ENCODE peak calls at places on chromosomes 1 and 21, in six cellular contexts. G is A549, X is GM12878, F is sigmoid colon, O is K562, A is tibial nerve. T is an unnamed sample.

GRCh38 chr1:113109908-113110554 is 37.0 kb downstream of the LRIG2 start:
- DNase-seq in F (no peak), A (peak), X (no peak), G (peak), O (peak), T (peak)

GRCh38 chr1:9331558-9332346 is 39.1 kb downstream of the SPSB1 start:
- DNase-seq in X (no peak), G (peak), F (no peak), A (no peak), O (no peak), T (no peak)

GRCh38 chr1:233328661-233329498 is 1.4 kb downstream of the MAP3K21 start:
- DNase-seq in X (no peak), O (no peak), G (peak), A (no peak), F (no peak), T (no peak)

GRCh38 chr21:26116456-26117011 is 54.0 kb downstream of the APP start:
- DNase-seq in O (no peak), A (no peak), G (no peak), F (no peak), X (no peak), T (no peak)

GRCh38 chr1:204103121-204103741 is 30.3 kb downstream of the SOX13 start:
- DNase-seq in X (no peak), F (no peak), A (no peak), O (no peak), G (no peak), T (no peak)

GRCh38 chr21:32096411-32096810 is 182.4 kb downstream of the MIS18A start:
- DNase-seq in A (no peak), X (no peak), O (peak), G (peak), F (no peak), T (no peak)

GRCh38 chr1:204268101-204268500 is 54.3 kb upstream of the GOLT1A start:
- DNase-seq in X (no peak), A (no peak), G (no peak), O (no peak), F (no peak), T (no peak)

GRCh38 chr1:18646091-18646775 is 15.6 kb downstream of the PAX7 start:
- DNase-seq in A (no peak), X (no peak), O (no peak), G (no peak), F (no peak), T (no peak)

GRCh38 chr1:172556461-172556860 is 23.5 kb downstream of the SUCO start:
- DNase-seq in X (no peak), A (no peak), G (no peak), F (no peak), O (no peak), T (no peak)

GRCh38 chr1:4655674-4656532 is 1.5 kb downstream of the AJAP1 start:
- DNase-seq in O (peak), X (no peak), G (peak), A (peak), F (peak), T (peak)

GRCh38 chr1:113372546-113372945 is 17.8 kb upstream of the MAGI3 start:
- DNase-seq in G (no peak), F (no peak), X (no peak), A (no peak), O (no peak), T (no peak)

GRCh38 chr1:42195841-42196240 is 31.3 kb upstream of the GUCA2A start:
- DNase-seq in F (no peak), O (no peak), A (no peak), X (no peak), G (no peak), T (no peak)

GRCh38 chr1:25805863-25806225 is 5.9 kb downstream of the SELENON start:
- DNase-seq in A (no peak), O (no peak), X (no peak), G (no peak), F (no peak), T (no peak)

GRCh38 chr1:32247983-32248889 is 1.2 kb downstream of the FAM167B start:
- DNase-seq in A (peak), G (peak), F (peak), X (no peak), O (peak), T (peak)

GRCh38 chr1:54051936-54052469 is 1.0 kb downstream of the TMEM59 start:
- DNase-seq in X (no peak), G (no peak), O (peak), A (peak), F (no peak), T (no peak)

GRCh38 chr1:208479435-208479834 is 235.3 kb upstream of the PLXNA2 start:
- DNase-seq in A (no peak), F (no peak), G (no peak), X (no peak), O (no peak), T (no peak)

GRCh38 chr1:154998818-154999650 is 3.6 kb upstream of the ZBTB7B start:
- DNase-seq in A (no peak), G (peak), X (peak), O (peak), F (peak), T (peak)

GRCh38 chr21:39083377-39084008 is 99.8 kb downstream of the PSMG1 start:
- DNase-seq in O (no peak), A (peak), X (no peak), G (no peak), F (no peak), T (peak)

GRCh38 chr21:39084073-39084472 is 99.2 kb downstream of the PSMG1 start:
- DNase-seq in O (no peak), X (no peak), A (no peak), G (no peak), F (no peak), T (no peak)

GRCh38 chr21:39085843-39086415 is 97.3 kb downstream of the PSMG1 start:
- DNase-seq in O (no peak), A (no peak), G (no peak), F (no peak), X (no peak), T (no peak)

GRCh38 chr21:39086547-39086946 is 96.7 kb downstream of the PSMG1 start:
- DNase-seq in F (no peak), G (no peak), X (no peak), O (no peak), A (no peak), T (no peak)

DNA sequence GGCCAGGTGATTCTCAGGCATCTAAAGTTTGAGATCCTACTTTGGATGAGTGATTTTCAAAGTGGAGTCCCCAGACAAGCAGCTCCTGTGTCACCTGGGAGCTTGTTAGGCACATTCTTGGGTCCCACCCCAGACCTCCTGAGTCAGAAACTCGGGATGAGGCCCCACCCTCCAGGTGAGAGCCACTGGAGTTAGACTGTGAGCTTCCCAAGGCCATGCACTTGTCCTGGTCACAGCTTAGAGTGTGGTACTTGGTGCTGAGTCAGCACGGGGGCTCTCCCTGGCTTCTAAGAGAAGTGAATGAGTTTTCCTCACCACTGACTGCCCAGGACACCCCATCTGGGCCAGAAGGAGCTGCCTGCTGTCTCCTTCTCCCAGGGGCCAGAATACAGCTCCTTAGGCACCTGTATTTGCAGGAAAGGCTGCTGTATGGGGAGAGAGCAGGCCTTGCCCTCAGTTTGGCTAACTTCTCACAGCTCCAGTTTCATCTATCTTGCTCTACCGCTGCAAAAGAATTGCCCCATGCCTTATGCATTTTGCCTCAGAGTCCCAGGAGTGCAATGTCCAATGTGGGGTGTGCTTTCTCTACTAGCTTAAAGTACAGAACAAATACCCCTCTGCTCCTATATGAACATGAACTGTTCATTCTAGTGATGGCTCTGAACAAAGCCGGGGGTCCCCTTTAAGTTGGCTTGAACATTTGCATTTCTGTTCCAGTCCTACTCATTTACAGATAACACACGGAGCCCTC is 98.1 kb downstream of the PSMG1 start:
- DNase-seq in F (no peak), X (no peak), A (no peak), G (no peak), O (no peak), T (no peak)
- TF ChIP-seq EP300 in F (no peak), X (no peak), A (no peak), G (no peak), O (no peak), T (no peak)

DNA sequence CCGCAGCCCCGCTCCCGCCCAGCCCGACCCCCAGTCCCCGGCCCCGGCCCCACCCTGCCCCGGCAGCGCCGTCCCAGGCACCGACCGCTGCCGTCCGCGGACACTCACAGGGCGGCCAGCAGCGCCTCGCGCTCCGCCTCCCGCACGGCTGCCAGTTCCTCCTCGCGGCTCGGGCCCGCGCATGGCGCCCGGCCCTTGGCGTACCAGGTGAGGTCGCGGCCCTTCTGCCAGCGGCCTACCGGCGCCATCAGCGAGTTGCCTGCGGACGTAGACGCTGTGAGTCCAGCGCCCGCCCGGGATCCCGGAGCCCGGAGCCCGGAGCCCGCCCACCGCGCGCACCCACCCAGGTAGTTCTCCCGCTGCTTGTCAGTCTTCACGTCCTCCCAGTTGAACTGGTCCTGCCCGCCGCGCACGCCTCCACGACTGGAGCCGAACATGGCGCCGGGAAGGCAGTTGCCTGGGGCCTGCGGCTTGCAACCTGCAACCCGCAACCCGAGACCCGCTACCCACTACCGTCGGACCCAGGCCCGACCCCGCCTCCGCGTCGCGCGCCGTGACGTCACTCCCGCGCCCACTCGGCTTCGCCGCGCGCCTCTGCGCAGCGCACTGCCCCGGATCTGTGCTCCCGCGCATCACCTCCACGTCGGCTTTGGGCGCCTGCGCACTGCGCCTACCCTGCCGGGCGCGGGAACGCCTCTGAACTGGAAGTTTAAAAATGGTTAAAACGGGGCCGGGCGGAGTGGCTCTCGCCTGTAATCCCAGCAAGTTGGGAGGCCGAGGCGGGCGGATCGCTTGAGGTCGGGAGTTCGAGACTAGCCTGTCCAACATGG is at the start of gene C1orf35:
- DNase-seq in A (peak), X (peak), G (peak), F (peak), O (peak), T (peak)
- TF ChIP-seq POLR2A in A (peak), X (peak), G (peak), F (peak), O (peak), T (peak)

DNA sequence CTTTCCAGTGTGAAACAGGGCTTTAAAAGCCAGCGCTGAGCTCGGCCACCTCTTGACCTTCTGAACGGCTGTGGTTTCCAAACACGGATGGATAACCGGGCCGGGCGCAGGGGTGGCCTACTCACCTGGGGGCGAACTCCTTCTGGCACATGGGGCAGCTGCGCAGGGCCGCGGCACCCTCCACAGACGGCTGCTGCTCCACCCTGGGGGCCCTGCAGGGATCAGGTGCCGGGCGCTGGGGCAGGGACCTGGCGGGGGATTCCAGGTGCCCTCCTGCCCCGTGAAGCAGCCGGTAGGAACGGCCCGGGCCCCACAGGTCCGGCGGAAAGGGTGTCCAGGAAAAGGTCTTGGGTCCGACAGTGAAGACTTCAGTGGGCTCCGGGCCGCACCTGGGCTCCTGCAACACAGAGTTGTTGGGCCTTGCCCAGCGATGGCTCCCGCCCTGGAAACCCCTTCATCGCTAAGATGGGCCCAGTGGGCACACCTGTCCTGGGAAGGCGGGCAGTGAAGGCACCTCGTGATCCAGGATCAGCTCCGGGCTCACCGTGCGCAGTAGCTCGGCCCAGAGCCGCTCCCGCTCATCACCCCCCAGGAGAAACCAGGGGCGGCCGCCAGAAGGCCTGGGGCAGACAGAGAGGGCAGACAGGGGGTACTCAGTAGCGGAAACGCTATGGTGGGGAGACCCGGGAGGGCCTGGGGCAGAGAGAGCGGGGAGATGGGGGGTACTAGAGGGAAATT is 889 bp downstream of the FAAP20 start:
- DNase-seq in A (no peak), X (no peak), O (peak), F (no peak), G (no peak), T (no peak)
- H3K27ac ChIP-seq in A (peak), X (peak), O (peak), F (peak), G (peak), T (peak)

GRCh38 chr1:21913258-21913657 is 23.9 kb downstream of the HSPG2 start:
- DNase-seq in X (no peak), A (no peak), F (no peak), G (no peak), O (no peak), T (no peak)
- TF ChIP-seq EP300 in X (no peak), A (no peak), F (peak), G (no peak), O (no peak), T (no peak)

GRCh38 chr1:228734881-228735801 is at the start of gene RHOU:
- DNase-seq in F (peak), G (peak), X (no peak), A (peak), O (no peak), T (peak)
- TF ChIP-seq POLR2A in F (peak), G (peak), X (no peak), A (peak), O (no peak), T (peak)

GRCh38 chr1:226355016-226355415 is 46.1 kb upstream of the LIN9 start:
- DNase-seq in G (no peak), X (no peak), F (no peak), A (no peak), O (no peak), T (no peak)
- H3K27ac ChIP-seq in G (no peak), X (no peak), F (no peak), A (no peak), O (no peak), T (no peak)

DNA sequence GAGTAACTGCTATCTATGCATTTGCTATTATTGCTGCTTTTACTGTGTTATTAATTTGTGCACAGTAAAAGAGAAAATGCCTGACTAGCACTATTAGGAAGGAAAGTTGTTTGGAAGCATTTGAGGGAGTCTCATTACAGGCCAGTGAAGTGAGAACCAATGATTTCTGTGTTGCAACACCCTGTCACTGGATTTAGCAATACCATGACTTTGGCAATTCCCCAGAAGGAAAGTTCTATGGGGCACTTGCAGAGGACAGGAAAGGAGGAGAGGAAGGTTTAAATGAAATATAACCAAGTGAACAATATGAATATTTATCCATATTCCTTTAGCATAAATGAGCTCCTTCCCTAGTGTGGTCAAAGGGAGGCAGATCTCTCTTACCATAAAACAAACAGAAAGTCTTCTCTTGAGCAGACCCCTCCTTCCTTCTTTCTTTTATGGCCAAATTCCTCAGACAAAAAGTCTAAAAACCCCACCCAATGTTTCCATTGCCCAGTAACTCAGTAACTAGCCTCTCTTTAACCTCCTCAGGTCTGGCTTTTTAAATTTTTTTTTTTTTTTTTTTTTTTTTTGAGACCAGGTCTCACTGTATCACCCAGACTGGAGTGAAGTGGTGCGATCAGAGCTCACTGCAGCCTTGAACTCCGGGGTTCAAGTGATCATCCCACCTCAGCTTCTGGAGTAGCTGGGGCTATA is 5.5 kb downstream of the TLR5 start:
- DNase-seq in G (peak), A (peak), O (no peak), F (peak), X (no peak), T (peak)
- TF ChIP-seq EP300 in G (no peak), A (peak), O (no peak), F (no peak), X (no peak), T (peak)

DNA sequence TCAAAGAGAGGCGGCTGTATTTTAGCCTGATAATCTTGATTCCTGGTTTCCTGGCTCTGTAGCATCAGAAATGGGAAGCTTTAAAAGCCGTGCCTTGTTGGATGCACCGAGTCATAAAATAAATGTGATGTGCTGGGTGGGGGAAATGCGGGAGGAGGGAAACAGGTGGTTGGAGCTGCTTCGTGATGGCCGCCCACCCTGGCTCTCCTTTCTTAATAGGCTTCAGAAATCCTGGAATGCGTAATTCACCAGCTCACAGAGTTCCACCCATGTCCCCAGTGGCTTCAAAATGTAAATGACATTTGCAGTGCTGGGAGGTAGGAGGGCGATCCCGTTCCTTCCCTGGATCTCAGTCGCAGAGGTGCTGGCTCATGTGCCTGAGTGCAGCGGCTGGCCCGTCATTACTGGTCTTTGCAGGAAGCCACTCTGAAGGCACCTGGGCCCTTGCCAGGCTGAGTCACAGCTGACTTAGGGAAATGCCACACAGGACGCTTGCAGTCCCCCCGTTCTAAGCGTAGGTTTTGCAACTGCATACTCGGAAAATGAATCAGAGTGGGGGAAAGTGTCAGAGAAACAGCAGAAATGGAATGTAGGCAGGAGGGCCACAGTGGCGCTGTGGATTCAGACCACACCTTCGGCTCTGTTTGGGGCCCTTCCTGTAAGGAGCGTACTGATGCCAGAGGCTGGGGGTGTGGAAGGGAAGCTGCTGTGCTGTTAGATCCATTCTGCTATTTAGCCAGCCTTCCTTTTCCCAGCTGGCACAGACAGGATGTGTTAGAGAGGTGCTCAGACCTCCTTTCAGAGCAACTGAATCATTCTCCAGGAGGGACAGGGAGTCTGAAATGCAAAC is 37.6 kb downstream of the GALNT2 start:
- DNase-seq in G (peak), A (peak), F (peak), O (no peak), X (peak), T (peak)
- TF ChIP-seq POLR2A in G (no peak), A (no peak), F (no peak), O (no peak), X (peak), T (no peak)